ENCODE peak calls at places on chromosome 13, in seven cellular contexts. T is mesendoderm, A is small intestine, Q is A549, Z is H1, V is choroid plexus epithelial cell, O is PC-3. U is an unnamed sample.

GRCh38 chr13:70505809-70506208 is 397.6 kb upstream of the KLHL1 start:
- DNase-seq in T (peak; percentile 13), A (no peak), Q (no peak), Z (no peak), V (no peak), O (no peak), U (no peak)

GRCh38 chr13:52882803-52883202 is 34.4 kb upstream of the PCDH8 start:
- DNase-seq in T (no peak), A (no peak), Q (no peak), Z (no peak), V (no peak), O (no peak), U (peak; percentile 20)

GRCh38 chr13:109569938-109570711 is 216.3 kb downstream of the IRS2 start:
- DNase-seq in T (no peak), A (peak; percentile 85), Q (no peak), Z (no peak), V (peak; percentile 16), O (no peak), U (no peak)

GRCh38 chr13:103883152-103883551 is 816.9 kb upstream of the SLC10A2 start:
- DNase-seq in T (peak; percentile 94), A (peak; percentile 34), Q (peak; percentile 79), Z (peak; percentile 73), V (peak; percentile 96), O (peak; percentile 97), U (peak; percentile 90)

GRCh38 chr13:50461189-50461588 is 382.3 kb downstream of the DLEU7 start:
- DNase-seq in T (no peak), A (no peak), Q (no peak), Z (no peak), V (no peak), O (no peak), U (no peak)

GRCh38 chr13:34942732-34943674 is 933 bp downstream of the NBEA start:
- DNase-seq in T (peak; percentile 68), A (peak; percentile 25), Q (peak; percentile 38), Z (no peak), V (no peak), O (peak; percentile 41), U (peak; percentile 87)

GRCh38 chr13:58906329-58907007 is 1257.3 kb downstream of the DIAPH3 start:
- DNase-seq in T (no peak), A (no peak), Q (no peak), Z (no peak), V (no peak), O (no peak), U (no peak)

GRCh38 chr13:99433543-99434075 is 67.7 kb upstream of the TM9SF2 start:
- DNase-seq in T (no peak), A (no peak), Q (no peak), Z (no peak), V (no peak), O (no peak), U (no peak)

GRCh38 chr13:29884671-29885424 is 34.4 kb upstream of the UBL3 start:
- DNase-seq in T (peak; percentile 90), A (no peak), Q (no peak), Z (no peak), V (no peak), O (no peak), U (peak; percentile 68)

GRCh38 chr13:30698023-30698422 is 37.3 kb upstream of the ALOX5AP start:
- DNase-seq in T (no peak), A (no peak), Q (no peak), Z (no peak), V (peak; percentile 86), O (no peak), U (peak; percentile 15)

GRCh38 chr13:72198967-72199601 is 332.1 kb upstream of the DACH1 start:
- DNase-seq in T (no peak), A (no peak), Q (no peak), Z (no peak), V (no peak), O (no peak), U (no peak)

GRCh38 chr13:99694251-99694650 is 193.0 kb downstream of the TM9SF2 start:
- DNase-seq in T (no peak), A (no peak), Q (no peak), Z (no peak), V (no peak), O (no peak), U (no peak)

GRCh38 chr13:33541962-33542308 is 256.4 kb upstream of the STARD13 start:
- DNase-seq in T (no peak), A (no peak), Q (no peak), Z (no peak), V (no peak), O (no peak), U (no peak)
- H3K4me3 ChIP-seq in T (peak overlapping the region; percentile 55), A (peak overlapping the region; percentile 58), Q (peak overlapping the region; percentile 43), Z (peak overlapping the region; percentile 72), V (peak overlapping the region; percentile 57), O (peak overlapping the region; percentile 61), U (peak overlapping the region; percentile 95)

GRCh38 chr13:93146584-93147292 is 79.9 kb upstream of the GPC6 start:
- DNase-seq in T (no peak), A (no peak), Q (no peak), Z (no peak), V (peak; percentile 93), O (peak; percentile 30), U (no peak)
- H3K4me3 ChIP-seq in T (no peak overlapping the region), A (no peak overlapping the region), Q (no peak overlapping the region), Z (no peak overlapping the region), V (no peak overlapping the region), O (no peak overlapping the region), U (no peak overlapping the region)

GRCh38 chr13:46588019-46588418 is 35.0 kb downstream of the LRCH1 start:
- DNase-seq in T (no peak), A (peak; percentile 73), Q (no peak), Z (no peak), V (no peak), O (peak; percentile 27), U (no peak)
- H3K4me3 ChIP-seq in T (no peak overlapping the region), A (no peak overlapping the region), Q (no peak overlapping the region), Z (no peak overlapping the region), V (no peak overlapping the region), O (no peak overlapping the region), U (no peak overlapping the region)

GRCh38 chr13:114035583-114036501 is 62.0 kb upstream of the C13orf46 start:
- DNase-seq in T (no peak), A (no peak), Q (no peak), Z (no peak), V (peak; percentile 65), O (no peak), U (no peak)
- H3K4me3 ChIP-seq in T (no peak overlapping the region), A (no peak overlapping the region), Q (no peak overlapping the region), Z (no peak overlapping the region), V (no peak overlapping the region), O (no peak overlapping the region), U (no peak overlapping the region)

GRCh38 chr13:28161370-28161769 is 23.0 kb downstream of the PAN3 start:
- DNase-seq in T (peak; percentile 97), A (peak; percentile 95), Q (no peak), Z (no peak), V (peak; percentile 45), O (no peak), U (peak; percentile 68)
- H3K4me3 ChIP-seq in T (no peak overlapping the region), A (no peak overlapping the region), Q (no peak overlapping the region), Z (no peak overlapping the region), V (no peak overlapping the region), O (no peak overlapping the region), U (peak overlapping the region; percentile 64)

GRCh38 chr13:107275945-107276614 is 708.1 kb upstream of the ARGLU1 start:
- DNase-seq in T (no peak), A (no peak), Q (no peak), Z (no peak), V (peak; percentile 61), O (no peak), U (no peak)
- H3K4me3 ChIP-seq in T (no peak overlapping the region), A (no peak overlapping the region), Q (no peak overlapping the region), Z (no peak overlapping the region), V (no peak overlapping the region), O (no peak overlapping the region), U (no peak overlapping the region)